ENCODE peak calls at places on chromosomes 7 and 10, in seven cellular contexts. C, D, K, S, O, U and I are unnamed samples.

GRCh38 chr7:52504546-52504945 is 530.9 kb upstream of the POM121L12 start:
- DNase-seq in D (no peak), U (no peak), S (no peak), O (no peak), K (no peak), C (no peak), I (no peak)

GRCh38 chr10:117294735-117295134 is 53.8 kb downstream of the SLC18A2 start:
- DNase-seq in O (no peak), C (no peak), U (no peak), K (no peak), S (no peak), D (no peak), I (no peak)

GRCh38 chr10:99551158-99551557 is 18.4 kb downstream of the NKX2-3 start:
- DNase-seq in D (peak; percentile 89), C (peak; percentile 57), O (peak; percentile 24), K (no peak), S (no peak), U (peak; percentile 2), I (no peak)

GRCh38 chr7:17506090-17506489 is 207.6 kb downstream of the AHR start:
- DNase-seq in U (no peak), K (no peak), S (no peak), C (peak; percentile 83), O (peak; percentile 49), D (no peak), I (no peak)

GRCh38 chr10:100267237-100268104 is at the start of gene CWF19L1:
- DNase-seq in C (peak; percentile 94), S (peak; percentile 88), K (peak; percentile 49), O (peak; percentile 91), D (peak; percentile 86), U (peak; percentile 42), I (peak; percentile 41)

GRCh38 chr10:71623098-71623985 is 96.2 kb downstream of the C10orf105 start:
- DNase-seq in S (no peak), K (no peak), U (no peak), O (peak; percentile 23), C (no peak), D (peak; percentile 22), I (no peak)

GRCh38 chr7:116588225-116588624 is 63.4 kb downstream of the CAV1 start:
- DNase-seq in O (peak; percentile 67), C (no peak), U (no peak), S (no peak), D (peak; percentile 85), K (no peak), I (no peak)

GRCh38 chr10:117170244-117170643 is 27.0 kb upstream of the KCNK18 start:
- DNase-seq in U (no peak), K (no peak), C (no peak), D (peak; percentile 36), S (no peak), O (no peak), I (no peak)

GRCh38 chr10:71661060-71661622 is 58.4 kb downstream of the C10orf105 start:
- DNase-seq in K (no peak), U (no peak), S (no peak), D (no peak), O (no peak), C (no peak), I (no peak)

GRCh38 chr7:24406053-24406561 is 122.1 kb downstream of the NPY start:
- DNase-seq in D (peak; percentile 14), K (no peak), C (no peak), O (no peak), U (no peak), S (no peak), I (no peak)

DNA sequence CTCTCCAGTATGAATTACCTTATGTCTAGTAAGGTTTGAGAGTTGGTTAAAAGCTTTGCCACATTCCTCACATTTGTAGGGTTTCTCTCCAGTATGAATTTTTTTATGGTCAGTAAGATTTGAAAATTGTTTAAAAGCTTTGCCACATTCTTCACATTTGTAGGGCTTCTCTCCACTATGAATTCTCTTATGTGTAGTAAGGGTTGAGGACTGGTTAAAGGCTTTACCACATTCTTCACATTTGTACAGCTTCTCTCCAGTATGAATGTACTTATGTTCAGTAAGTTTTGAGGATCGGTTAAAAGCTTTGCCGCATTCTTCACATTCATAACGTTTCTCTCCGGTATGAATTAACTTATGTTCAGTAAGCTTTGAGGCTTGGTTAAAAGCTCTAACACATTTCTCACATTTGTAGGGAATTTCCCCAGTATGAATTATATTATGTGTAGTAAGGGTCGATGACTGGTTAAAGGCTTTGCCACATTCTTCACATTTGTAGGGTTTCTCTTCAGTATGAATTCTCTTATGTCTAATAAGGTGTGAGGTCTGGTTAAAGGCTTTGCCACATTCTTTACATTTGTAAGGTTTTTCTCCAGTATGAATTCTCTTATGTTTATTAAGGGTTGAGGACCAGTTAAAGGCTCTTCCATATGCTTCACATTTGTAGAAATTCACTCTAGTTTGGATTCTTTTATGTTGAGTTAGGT is 12.2 kb downstream of the ZNF117 start:
- DNase-seq in U (no peak), O (no peak), D (no peak), K (no peak), C (no peak), S (no peak), I (no peak)
- TF ChIP-seq CTCF in U (no peak), O (no peak), D (no peak), K (no peak), C (no peak), S (no peak), I (no peak)

DNA sequence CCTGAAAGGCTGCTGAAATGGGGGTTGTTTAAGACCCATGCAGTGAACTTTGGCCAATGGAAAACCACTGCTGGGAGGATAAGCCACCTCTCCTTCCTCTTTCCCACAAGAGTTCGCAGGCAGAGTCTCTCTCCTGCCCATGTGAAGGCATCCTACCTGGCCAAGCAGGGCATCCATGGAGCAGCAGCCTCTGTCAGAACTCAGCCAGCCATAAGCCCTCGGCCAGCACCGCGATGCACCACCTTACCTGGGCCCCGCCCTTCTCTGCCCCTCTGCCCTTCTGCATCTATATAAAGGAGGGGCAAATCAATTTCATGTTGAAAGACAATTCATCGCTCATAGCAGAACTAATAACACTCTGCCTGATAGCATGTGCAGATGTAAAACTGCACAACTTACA is 6.1 kb upstream of the STK32C start:
- DNase-seq in C (no peak), S (no peak), D (no peak), K (no peak), O (no peak), U (no peak), I (no peak)
- TF ChIP-seq CTCF in C (no peak), S (no peak), D (no peak), K (no peak), O (no peak), U (no peak), I (no peak)

GRCh38 chr7:140883378-140883777 is 41.4 kb downstream of the BRAF start:
- DNase-seq in S (no peak), C (no peak), U (no peak), O (no peak), D (no peak), K (no peak), I (no peak)

GRCh38 chr7:140885735-140886334 is 38.9 kb downstream of the BRAF start:
- DNase-seq in S (no peak), C (no peak), O (no peak), K (no peak), U (no peak), D (no peak), I (no peak)

GRCh38 chr7:140889150-140889549 is 35.6 kb downstream of the BRAF start:
- DNase-seq in O (no peak), C (no peak), S (no peak), D (no peak), U (no peak), K (no peak), I (no peak)

GRCh38 chr7:140889645-140890044 is 35.1 kb downstream of the BRAF start:
- DNase-seq in O (no peak), C (no peak), D (no peak), U (no peak), S (no peak), K (no peak), I (no peak)

GRCh38 chr7:140888087-140888486 is 36.6 kb downstream of the BRAF start:
- DNase-seq in S (no peak), U (no peak), O (no peak), D (peak; percentile 6), K (no peak), C (no peak), I (no peak)
- TF ChIP-seq CTCF in S (no peak), U (no peak), O (no peak), D (no peak), K (no peak), C (no peak), I (no peak)

GRCh38 chr7:143497008-143497795 is 19.5 kb downstream of the TAS2R41 start:
- DNase-seq in D (no peak), O (no peak), S (no peak), U (no peak), C (no peak), K (no peak), I (no peak)
- TF ChIP-seq CTCF in D (no peak), O (no peak), S (no peak), U (no peak), C (no peak), K (no peak), I (no peak)

GRCh38 chr10:61774031-61774430 is 111.3 kb downstream of the CABCOCO1 start:
- DNase-seq in C (no peak), U (no peak), D (no peak), S (no peak), O (no peak), K (no peak), I (no peak)
- TF ChIP-seq CTCF in C (no peak), U (no peak), D (no peak), S (no peak), O (no peak), K (no peak), I (no peak)

GRCh38 chr10:3936422-3937040 is 151.5 kb upstream of the KLF6 start:
- DNase-seq in C (peak; percentile 66), K (no peak), D (no peak), U (no peak), S (no peak), O (no peak), I (no peak)

GRCh38 chr10:3935933-3936359 is 150.9 kb upstream of the KLF6 start:
- DNase-seq in K (no peak), C (peak; percentile 87), O (peak; percentile 31), S (no peak), U (no peak), D (no peak), I (no peak)

GRCh38 chr10:3933733-3934132 is 148.7 kb upstream of the KLF6 start:
- DNase-seq in S (no peak), U (no peak), C (no peak), K (no peak), D (no peak), O (no peak), I (no peak)

GRCh38 chr10:3932597-3933380 is 147.8 kb upstream of the KLF6 start:
- DNase-seq in K (no peak), D (no peak), S (no peak), U (no peak), O (no peak), C (no peak), I (no peak)

DNA sequence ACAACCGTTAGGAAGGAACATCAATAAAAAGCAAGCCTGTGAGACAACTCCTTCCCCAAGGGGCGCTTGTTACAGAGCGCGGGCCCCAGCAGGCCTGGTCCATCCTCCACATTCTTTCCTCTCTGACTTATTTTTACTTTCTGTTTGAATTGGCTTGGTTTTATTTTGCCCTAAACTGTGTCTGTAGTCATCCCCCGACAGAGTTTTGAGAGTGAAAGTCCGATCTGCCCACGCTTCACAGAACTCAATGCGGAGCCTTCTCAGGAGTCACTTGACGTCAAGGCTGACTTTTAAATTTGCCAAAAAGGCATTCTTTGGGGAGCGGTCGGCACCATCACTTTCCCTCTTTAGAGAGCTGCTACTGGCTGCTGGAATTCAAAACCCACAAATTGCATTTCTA is 150.1 kb upstream of the KLF6 start:
- DNase-seq in O (peak; percentile 88), K (no peak), U (no peak), D (peak; percentile 92), S (no peak), C (no peak), I (no peak)
- TF ChIP-seq CTCF in O (peak; percentile 22), K (no peak), U (no peak), D (peak; percentile 7), S (no peak), C (no peak), I (no peak)